ENCODE peak calls at places on chromosomes 5 and 9, in four cellular contexts. B, D, L and I are unnamed samples. For H3K4me1, the result is how much of the 10 kb centered on the place peaks cover.

GRCh38 chr9:38338359-38339014 is 54.0 kb upstream of the ALDH1B1 start:
- DNase-seq in B (no peak), D (no peak), L (no peak), I (no peak)

GRCh38 chr5:126044111-126044668 is 379.0 kb upstream of the GRAMD2B start:
- DNase-seq in B (no peak), D (no peak), L (peak), I (no peak)

GRCh38 chr9:1929722-1930621 is 85.2 kb upstream of the SMARCA2 start:
- DNase-seq in B (no peak), D (no peak), L (no peak), I (no peak)

GRCh38 chr5:75265731-75266130 is 29.1 kb upstream of the ANKRD31 start:
- DNase-seq in B (peak), D (no peak), L (peak), I (no peak)

GRCh38 chr5:38373733-38374132 is 115.4 kb downstream of the EGFLAM start:
- DNase-seq in B (no peak), D (no peak), L (peak), I (no peak)

GRCh38 chr5:98428806-98429205 is 344.7 kb upstream of the RGMB start:
- DNase-seq in B (no peak), D (no peak), L (peak), I (peak)

GRCh38 chr9:75064307-75065025 is 23.5 kb downstream of the NMRK1 start:
- DNase-seq in B (no peak), D (no peak), L (peak), I (no peak)

GRCh38 chr5:172110260-172110815 is 77.7 kb downstream of the STK10 start:
- DNase-seq in B (no peak), D (no peak), L (peak), I (peak)

GRCh38 chr5:75522025-75522424 is 10.3 kb downstream of the POLK start:
- DNase-seq in B (no peak), D (no peak), L (no peak), I (no peak)

GRCh38 chr5:181207214-181207959 is 2.4 kb upstream of the TRIM7 start:
- DNase-seq in B (peak), D (peak), L (peak), I (no peak)

GRCh38 chr5:151147033-151147432 is 10.5 kb downstream of the ANXA6 start:
- DNase-seq in B (no peak), D (no peak), L (no peak), I (no peak)

GRCh38 chr5:116137544-116138378 is 52.9 kb downstream of the COMMD10 start:
- DNase-seq in B (peak), D (no peak), L (peak), I (no peak)

GRCh38 chr5:72133212-72133990 is 26.1 kb downstream of the MAP1B start:
- DNase-seq in B (no peak), D (no peak), L (no peak), I (no peak)

GRCh38 chr5:130045334-130045733 is 141.1 kb downstream of the CHSY3 start:
- DNase-seq in B (no peak), D (no peak), L (no peak), I (no peak)

GRCh38 chr9:118940477-118940876 is 428.8 kb downstream of the BRINP1 start:
- DNase-seq in B (no peak), D (no peak), L (no peak), I (no peak)

GRCh38 chr9:14585730-14586473 is 107.3 kb downstream of the ZDHHC21 start:
- DNase-seq in B (peak), D (no peak), L (no peak), I (no peak)

GRCh38 chr9:98117984-98118639 is 910 bp downstream of the TRIM14 start:
- DNase-seq in B (peak), D (no peak), L (peak), I (peak)

GRCh38 chr5:181181650-181182565 is 23.1 kb downstream of the TRIM7 start:
- DNase-seq in B (peak), D (peak), L (peak), I (no peak)

GRCh38 chr5:124581866-124582650 is 164.4 kb downstream of the ZNF608 start:
- DNase-seq in B (no peak), D (no peak), L (no peak), I (no peak)

GRCh38 chr9:78032599-78033457 is 1.2 kb upstream of the GNAQ start:
- DNase-seq in B (no peak), D (no peak), L (no peak), I (no peak)

GRCh38 chr9:69331444-69331843 is 6.4 kb downstream of the ENTREP1 start:
- DNase-seq in B (no peak), D (no peak), L (no peak), I (no peak)

GRCh38 chr5:124399426-124399961 is 346.9 kb downstream of the ZNF608 start:
- DNase-seq in B (no peak), D (no peak), L (peak), I (no peak)

GRCh38 chr5:140073296-140073695 is 30.2 kb upstream of the NRG2 start:
- DNase-seq in B (peak), D (no peak), L (peak), I (no peak)

GRCh38 chr9:115686069-115686468 is 467.5 kb upstream of the PAPPA start:
- DNase-seq in B (no peak), D (no peak), L (no peak), I (no peak)

GRCh38 chr5:1336106-1336561 is 8.8 kb downstream of the CLPTM1L start:
- DNase-seq in B (no peak), D (no peak), L (no peak), I (peak)

GRCh38 chr5:32639943-32640342 is 54.6 kb downstream of the SUB1 start:
- DNase-seq in B (no peak), D (no peak), L (no peak), I (no peak)

GRCh38 chr9:126661521-126662251 is 48.0 kb downstream of the LMX1B start:
- DNase-seq in B (no peak), D (no peak), L (peak), I (no peak)

GRCh38 chr9:129323376-129323998 is 145.4 kb upstream of the IER5L start:
- DNase-seq in B (no peak), D (no peak), L (no peak), I (peak)

GRCh38 chr9:114777841-114778240 is 28.0 kb downstream of the TNFSF15 start:
- DNase-seq in B (no peak), D (no peak), L (no peak), I (no peak)

GRCh38 chr5:171681667-171682066 is 104.0 kb upstream of the SMIM23 start:
- DNase-seq in B (no peak), D (no peak), L (peak), I (no peak)

GRCh38 chr9:127858041-127858512 is 3.6 kb upstream of the ENG start:
- DNase-seq in B (no peak), D (peak), L (peak), I (peak)

GRCh38 chr5:81164936-81165335 is 68.2 kb upstream of the CKMT2 start:
- DNase-seq in B (no peak), D (no peak), L (peak), I (no peak)

GRCh38 chr5:104184264-104184663 is 621.7 kb upstream of the NUDT12 start:
- DNase-seq in B (no peak), D (no peak), L (no peak), I (no peak)

GRCh38 chr9:114033397-114034103 is 44.5 kb downstream of the AMBP start:
- DNase-seq in B (no peak), D (no peak), L (peak), I (no peak)

GRCh38 chr5:176643491-176644219 is 3.6 kb upstream of the TSPAN17 start:
- DNase-seq in B (no peak), D (no peak), L (no peak), I (no peak)

GRCh38 chr5:176646707-176647029 is 616 bp upstream of the TSPAN17 start:
- DNase-seq in B (no peak), D (no peak), L (no peak), I (no peak)

GRCh38 chr5:176644294-176644693 is 3.0 kb upstream of the TSPAN17 start:
- DNase-seq in B (no peak), D (no peak), L (no peak), I (no peak)

GRCh38 chr5:176646049-176646706 is 1.1 kb upstream of the TSPAN17 start:
- DNase-seq in B (no peak), D (no peak), L (no peak), I (no peak)

GRCh38 chr5:176644878-176645670 is 2.2 kb upstream of the TSPAN17 start:
- DNase-seq in B (no peak), D (no peak), L (no peak), I (no peak)
- H3K4me1 ChIP-seq in B (under half), D (under half), L (under half), I (under half)

DNA sequence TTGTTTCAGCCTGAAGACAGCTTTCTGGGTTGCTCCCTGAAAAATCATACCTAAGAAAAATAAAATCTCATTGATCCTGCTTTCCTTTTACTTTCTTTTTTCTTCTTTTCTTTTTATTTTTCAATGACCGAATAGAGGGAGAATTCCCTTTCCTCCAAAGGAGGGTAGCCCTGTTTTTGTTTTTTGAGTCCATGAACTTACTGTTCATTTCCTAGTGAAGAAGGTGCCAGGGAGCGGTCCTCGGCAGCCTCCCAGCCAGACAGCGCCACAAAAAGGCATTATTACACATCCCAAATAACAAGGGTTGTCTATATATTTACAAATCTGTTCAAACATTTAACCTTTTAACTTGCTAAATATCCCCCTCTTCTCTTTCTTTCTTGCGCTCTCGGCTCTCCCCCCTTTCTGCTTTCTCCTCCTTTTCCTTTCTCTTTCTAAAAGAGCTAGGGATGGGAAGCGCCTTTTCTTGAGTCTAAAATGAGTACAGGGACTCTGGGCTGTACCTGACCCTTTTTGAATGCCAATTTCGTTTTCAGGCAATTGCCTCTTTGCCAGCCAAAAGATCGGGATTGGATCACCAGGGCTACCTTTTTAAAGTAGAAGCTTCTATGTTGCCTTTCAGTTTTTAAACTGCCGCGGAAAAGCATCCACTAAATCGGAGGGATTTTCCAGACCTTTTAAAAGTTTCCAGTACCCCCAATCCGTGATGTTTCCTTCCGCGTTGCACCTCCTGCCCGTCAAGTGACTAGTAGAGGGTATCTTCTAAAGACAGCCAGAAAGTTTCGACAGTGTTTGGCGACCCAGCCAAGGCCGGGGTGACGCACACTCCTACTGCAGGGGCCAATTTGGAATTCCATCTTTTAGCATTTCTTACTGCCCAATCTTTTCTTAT is 125.6 kb downstream of the TMEM161B start:
- DNase-seq in B (no peak), D (no peak), L (peak), I (no peak)
- H3K4me3 ChIP-seq in B (no peak), D (peak), L (no peak), I (peak)

GRCh38 chr5:54211912-54212311 is 98.5 kb downstream of the ARL15 start:
- DNase-seq in B (no peak), D (no peak), L (no peak), I (no peak)
- H3K4me1 ChIP-seq in B (under half), D (under half), L (under half), I (under half)

GRCh38 chr9:117703538-117703937 is 665 bp upstream of the TLR4 start:
- DNase-seq in B (no peak), D (no peak), L (no peak), I (no peak)
- H3K4me3 ChIP-seq in B (no peak), D (peak), L (no peak), I (peak)

DNA sequence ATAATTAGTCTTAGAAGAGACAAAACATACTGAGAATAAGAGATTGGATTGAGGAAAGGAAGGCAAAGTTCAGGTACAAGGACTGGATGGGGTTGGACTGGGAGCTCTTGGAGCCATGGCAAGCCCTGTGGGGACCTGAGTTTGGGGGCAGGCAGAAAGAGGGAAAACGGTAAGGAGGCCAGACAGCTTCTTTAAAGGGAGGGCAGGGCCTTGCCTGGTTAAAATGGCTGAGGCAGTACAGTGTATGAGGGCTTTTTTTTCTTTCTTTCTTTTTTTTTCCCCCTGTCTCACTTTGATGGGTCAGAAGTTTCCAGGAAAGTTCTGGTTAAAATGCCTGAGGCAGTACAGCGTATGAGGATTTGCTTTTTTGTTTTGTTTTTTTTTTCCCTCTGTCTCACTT is 16.7 kb downstream of the SNX18 start:
- DNase-seq in B (no peak), D (no peak), L (no peak), I (no peak)
- H3K4me1 ChIP-seq in B (under half), D (half or more), L (under half), I (under half)

GRCh38 chr5:57413145-57413544 is 69.5 kb downstream of the ACTBL2 start:
- DNase-seq in B (no peak), D (no peak), L (no peak), I (no peak)
- H3K4me3 ChIP-seq in B (no peak), D (no peak), L (no peak), I (no peak)

GRCh38 chr9:16652511-16653101 is 217.9 kb downstream of the BNC2 start:
- DNase-seq in B (no peak), D (no peak), L (peak), I (no peak)

GRCh38 chr9:16651445-16651964 is 219.0 kb downstream of the BNC2 start:
- DNase-seq in B (no peak), D (no peak), L (no peak), I (no peak)

GRCh38 chr9:16653491-16654407 is 216.7 kb downstream of the BNC2 start:
- DNase-seq in B (no peak), D (no peak), L (no peak), I (no peak)

GRCh38 chr9:16656432-16657169 is 213.9 kb downstream of the BNC2 start:
- DNase-seq in B (no peak), D (no peak), L (no peak), I (no peak)

GRCh38 chr9:16654727-16655126 is 215.7 kb downstream of the BNC2 start:
- DNase-seq in B (no peak), D (no peak), L (no peak), I (no peak)
- H3K4me1 ChIP-seq in B (under half), D (under half), L (under half), I (under half)